ENCODE peak calls at places on chromosomes 1 and 21, in five cellular contexts. L, W, E, F and O are unnamed samples.

GRCh38 chr1:212161231-212161781 is 123.9 kb upstream of the PPP2R5A start:
- DNase-seq in L (peak), W (no peak), E (peak), F (peak), O (peak)

GRCh38 chr21:36966846-36967657 is 583 bp upstream of the HLCS start:
- DNase-seq in L (no peak), W (no peak), E (peak), F (peak), O (no peak)

GRCh38 chr1:43144228-43144627 is 27.9 kb downstream of the EBNA1BP2 start:
- DNase-seq in L (peak), W (no peak), E (peak), F (peak), O (peak)

GRCh38 chr1:245997471-245998258 is 509.4 kb downstream of the SMYD3 start:
- DNase-seq in L (peak), W (peak), E (peak), F (peak), O (peak)

GRCh38 chr1:39085174-39085573 is 59.0 kb downstream of the NDUFS5 start:
- DNase-seq in L (no peak), W (no peak), E (no peak), F (no peak), O (no peak)

GRCh38 chr21:43208561-43209332 is 39.9 kb downstream of the CRYAA start:
- DNase-seq in L (no peak), W (no peak), E (no peak), F (no peak), O (no peak)

GRCh38 chr1:155648207-155649147 is 38.5 kb downstream of the MSTO1 start:
- DNase-seq in L (peak), W (peak), E (peak), F (peak), O (peak)

GRCh38 chr1:234649432-234650081 is 39.6 kb upstream of the IRF2BP2 start:
- DNase-seq in L (peak), W (no peak), E (peak), F (no peak), O (no peak)

GRCh38 chr1:65235867-65236805 is 73.2 kb upstream of the DNAJC6 start:
- DNase-seq in L (peak), W (peak), E (peak), F (peak), O (peak)

GRCh38 chr1:223720987-223721591 is 8.8 kb downstream of the CAPN2 start:
- DNase-seq in L (peak), W (no peak), E (peak), F (peak), O (peak)

GRCh38 chr1:41277371-41277994 is 35.4 kb upstream of the SCMH1 start:
- DNase-seq in L (no peak), W (no peak), E (no peak), F (no peak), O (no peak)

GRCh38 chr1:184056921-184057496 is 5.5 kb downstream of the TSEN15 start:
- DNase-seq in L (no peak), W (peak), E (peak), F (peak), O (peak)

GRCh38 chr21:41766883-41767605 is at the start of gene RIPK4:
- DNase-seq in L (peak), W (peak), E (no peak), F (peak), O (peak)

GRCh38 chr1:239274242-239274830 is 112.0 kb upstream of the CHRM3 start:
- DNase-seq in L (peak), W (no peak), E (no peak), F (no peak), O (no peak)

DNA sequence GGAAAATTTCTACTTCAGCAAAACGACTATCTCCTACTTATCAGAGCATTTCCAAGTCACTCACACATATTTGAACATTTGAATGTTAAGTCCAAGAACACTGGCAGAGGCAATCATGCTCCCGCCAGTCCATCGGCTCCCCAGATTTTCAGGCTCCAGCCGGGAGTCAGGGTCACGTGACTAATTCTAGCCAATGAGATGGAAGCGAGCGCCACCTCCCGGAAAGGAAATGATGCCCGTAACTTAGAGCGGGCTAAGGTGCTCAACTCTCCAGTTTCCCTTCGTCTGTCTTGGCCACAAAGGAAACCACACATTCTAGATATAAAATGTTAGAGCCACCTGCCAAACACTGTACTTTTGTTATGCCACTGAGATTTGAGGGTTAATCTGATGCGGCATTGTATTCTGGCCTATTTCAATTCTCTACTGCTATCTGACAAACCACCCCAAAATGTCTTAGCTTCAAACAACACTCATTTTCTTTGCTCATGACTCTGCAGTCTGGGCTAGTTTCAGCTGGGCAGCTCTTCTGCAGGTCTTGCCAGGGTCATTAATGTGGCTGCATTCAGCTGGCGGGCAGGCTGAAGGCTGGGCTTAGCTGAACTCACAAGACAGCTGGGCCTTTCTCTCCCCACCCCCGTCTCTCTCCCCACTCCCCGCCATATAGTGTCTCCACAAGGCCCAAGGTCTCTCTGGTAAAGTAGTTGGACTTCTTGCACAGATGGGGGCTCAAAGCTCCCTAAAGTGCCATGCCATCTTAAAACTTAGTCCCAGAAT is 16.5 kb upstream of the LHX4 start:
- DNase-seq in L (no peak), W (no peak), E (no peak), F (no peak), O (no peak)
- H3K4me3 ChIP-seq in L (no peak), W (no peak), E (no peak), F (no peak), O (no peak)

GRCh38 chr1:13760340-13760739 is 60.4 kb downstream of the PRDM2 start:
- DNase-seq in L (no peak), W (no peak), E (no peak), F (no peak), O (no peak)

GRCh38 chr1:13760921-13761320 is 60.9 kb downstream of the PRDM2 start:
- DNase-seq in L (peak), W (no peak), E (no peak), F (no peak), O (no peak)

GRCh38 chr1:13757693-13758092 is 57.7 kb downstream of the PRDM2 start:
- DNase-seq in L (peak), W (no peak), E (peak), F (no peak), O (no peak)

GRCh38 chr1:13756557-13757315 is 56.7 kb downstream of the PRDM2 start:
- DNase-seq in L (peak), W (no peak), E (no peak), F (no peak), O (no peak)

DNA sequence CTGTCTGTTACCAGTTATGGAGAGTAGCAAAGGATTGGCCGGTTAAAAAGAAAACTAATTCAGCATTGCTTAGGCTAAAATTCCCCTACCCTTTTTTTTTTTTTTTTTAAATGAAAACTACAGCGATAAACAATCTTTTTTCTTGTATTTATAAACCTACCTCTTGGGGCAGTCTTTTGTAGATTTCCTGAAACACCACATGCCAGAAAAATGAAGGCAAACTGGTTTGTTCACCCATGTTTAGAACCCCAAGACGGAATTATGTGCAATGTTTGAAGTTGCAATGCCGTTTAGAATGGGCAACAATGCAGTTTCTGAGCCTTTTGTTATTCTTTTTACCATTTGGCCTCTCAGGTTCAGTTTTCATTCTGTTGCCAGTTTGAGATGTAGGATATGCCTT is 59.1 kb downstream of the PRDM2 start:
- DNase-seq in L (peak), W (no peak), E (no peak), F (no peak), O (no peak)
- TF ChIP-seq CTCF in L (peak), W (peak), E (peak), F (no peak), O (no peak)

DNA sequence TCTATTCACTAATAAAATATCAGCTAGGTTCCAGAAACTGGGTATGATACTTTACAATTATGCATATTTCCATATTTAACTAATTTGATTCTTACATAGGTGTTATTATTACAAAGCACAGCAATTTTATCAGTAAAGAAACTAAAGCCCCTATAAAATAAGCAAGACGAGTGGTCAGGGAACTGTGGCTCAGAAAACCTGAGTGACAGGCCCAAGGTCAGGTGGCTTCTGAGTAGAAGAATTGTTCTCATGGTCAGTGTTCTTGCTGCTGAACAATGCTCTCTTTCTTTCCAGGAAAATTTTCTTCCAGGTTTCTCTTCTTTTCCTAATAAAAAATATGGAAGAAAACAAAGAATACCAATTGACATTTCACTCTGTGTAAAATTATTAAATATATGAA is 2.2 kb upstream of the ATP6V1G3 start:
- DNase-seq in L (no peak), W (peak), E (no peak), F (no peak), O (no peak)
- H3K4me3 ChIP-seq in L (no peak), W (no peak), E (no peak), F (no peak), O (no peak)

DNA sequence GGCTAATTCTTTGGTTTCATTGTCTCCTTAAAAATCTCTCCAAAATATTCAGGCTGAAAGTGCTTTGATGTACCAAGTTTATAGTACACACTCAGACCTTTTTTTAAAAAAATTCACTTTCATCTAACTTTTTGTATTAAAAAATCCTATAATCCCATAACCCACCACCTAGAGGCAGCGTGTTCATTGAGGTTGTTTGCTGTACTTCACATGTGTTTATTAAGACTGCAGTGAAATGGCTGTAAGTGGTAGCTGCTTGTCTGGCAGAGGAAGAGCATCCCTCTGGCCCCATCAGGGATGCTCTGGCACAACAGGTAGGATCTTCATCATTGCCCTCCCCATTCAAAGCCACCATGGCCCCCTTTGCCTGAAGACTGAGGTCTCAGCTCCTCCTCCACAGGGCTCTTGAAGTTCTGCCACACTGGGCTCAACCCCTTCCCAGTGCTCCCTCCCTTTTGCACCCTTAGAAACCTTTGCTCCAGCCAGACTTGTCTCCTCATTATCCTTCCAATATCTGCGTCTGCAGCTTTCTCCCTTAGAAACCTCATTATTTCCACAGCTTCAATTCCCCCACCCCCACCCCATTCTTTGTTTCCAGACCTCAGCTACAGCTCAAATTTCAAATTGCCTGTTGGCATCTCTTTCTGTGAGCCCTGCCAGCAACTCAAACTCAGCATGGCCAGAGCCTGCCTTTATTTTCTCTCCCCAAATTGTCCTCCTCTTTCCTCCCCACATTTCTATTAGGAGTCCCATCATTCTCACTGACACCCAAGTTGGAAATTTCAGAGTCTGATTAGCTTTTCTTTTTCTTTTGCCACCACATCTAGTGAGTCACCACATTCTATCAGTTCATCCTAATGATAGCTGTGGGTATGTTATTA is 369.6 kb upstream of the USP24 start:
- DNase-seq in L (no peak), W (no peak), E (peak), F (peak), O (peak)
- TF ChIP-seq CTCF in L (no peak), W (peak), E (peak), F (peak), O (peak)

GRCh38 chr1:66535853-66536252 is 1.9 kb downstream of the SGIP1 start:
- DNase-seq in L (no peak), W (no peak), E (no peak), F (no peak), O (no peak)

GRCh38 chr1:66532214-66532613 is 1.7 kb upstream of the SGIP1 start:
- DNase-seq in L (no peak), W (no peak), E (no peak), F (no peak), O (no peak)

GRCh38 chr1:66533804-66534745 is at the start of gene SGIP1:
- DNase-seq in L (peak), W (peak), E (peak), F (peak), O (peak)

GRCh38 chr1:66535149-66535548 is 1.2 kb downstream of the SGIP1 start:
- DNase-seq in L (no peak), W (no peak), E (no peak), F (no peak), O (no peak)

GRCh38 chr1:66532798-66533783 is 862 bp upstream of the SGIP1 start:
- DNase-seq in L (peak), W (no peak), E (peak), F (peak), O (peak)
- H3K4me3 ChIP-seq in L (peak), W (peak), E (peak), F (peak), O (peak)

GRCh38 chr1:159196543-159196942 is 8.1 kb upstream of the ACKR1 start:
- DNase-seq in L (no peak), W (no peak), E (peak), F (no peak), O (no peak)
- TF ChIP-seq CTCF in L (peak), W (peak), E (peak), F (peak), O (peak)